ENCODE peak calls at places on chromosomes 11 and 22, in eight cellular contexts. One of them, this sample, is unnamed.

GRCh38 chr11:46410021-46410420 is 18.4 kb upstream of the CHRM4 start:
- DNase-seq in vagina: no peak
- DNase-seq in upper lobe of left lung: no peak
- DNase-seq in GM23248: no peak
- DNase-seq in CD8-positive, alpha-beta memory T cell: no peak
- DNase-seq in CD4-positive, CD25-positive, alpha-beta regulatory T cell: no peak
- DNase-seq in MM.1S: no peak
- DNase-seq in psoas muscle: no peak
- DNase-seq in this sample: no peak

GRCh38 chr11:118623291-118623655 is 15.9 kb downstream of the PHLDB1 start:
- DNase-seq in vagina: no peak
- DNase-seq in upper lobe of left lung: no peak
- DNase-seq in GM23248: peak
- DNase-seq in CD8-positive, alpha-beta memory T cell: no peak
- DNase-seq in CD4-positive, CD25-positive, alpha-beta regulatory T cell: no peak
- DNase-seq in MM.1S: no peak
- DNase-seq in psoas muscle: no peak
- DNase-seq in this sample: no peak

GRCh38 chr11:11703885-11704284 is 82.1 kb upstream of the GALNT18 start:
- DNase-seq in vagina: no peak
- DNase-seq in upper lobe of left lung: no peak
- DNase-seq in GM23248: no peak
- DNase-seq in CD8-positive, alpha-beta memory T cell: no peak
- DNase-seq in CD4-positive, CD25-positive, alpha-beta regulatory T cell: no peak
- DNase-seq in MM.1S: no peak
- DNase-seq in psoas muscle: no peak
- DNase-seq in this sample: no peak

GRCh38 chr11:57787920-57788716 is 26.5 kb downstream of the CTNND1 start:
- DNase-seq in vagina: no peak
- DNase-seq in upper lobe of left lung: no peak
- DNase-seq in GM23248: no peak
- DNase-seq in CD8-positive, alpha-beta memory T cell: no peak
- DNase-seq in CD4-positive, CD25-positive, alpha-beta regulatory T cell: no peak
- DNase-seq in MM.1S: no peak
- DNase-seq in psoas muscle: no peak
- DNase-seq in this sample: peak

GRCh38 chr11:95520765-95521542 is 268.6 kb downstream of the FAM76B start:
- DNase-seq in vagina: no peak
- DNase-seq in upper lobe of left lung: no peak
- DNase-seq in GM23248: peak
- DNase-seq in CD8-positive, alpha-beta memory T cell: no peak
- DNase-seq in CD4-positive, CD25-positive, alpha-beta regulatory T cell: no peak
- DNase-seq in MM.1S: no peak
- DNase-seq in psoas muscle: no peak
- DNase-seq in this sample: no peak

GRCh38 chr22:37270928-37271650 is 11.2 kb upstream of the CYTH4 start:
- DNase-seq in vagina: no peak
- DNase-seq in upper lobe of left lung: no peak
- DNase-seq in GM23248: peak
- DNase-seq in CD8-positive, alpha-beta memory T cell: no peak
- DNase-seq in CD4-positive, CD25-positive, alpha-beta regulatory T cell: no peak
- DNase-seq in MM.1S: no peak
- DNase-seq in psoas muscle: no peak
- DNase-seq in this sample: no peak

GRCh38 chr22:20206709-20207215 is 55.9 kb upstream of the CCDC188 start:
- DNase-seq in vagina: no peak
- DNase-seq in upper lobe of left lung: peak
- DNase-seq in GM23248: peak
- DNase-seq in CD8-positive, alpha-beta memory T cell: no peak
- DNase-seq in CD4-positive, CD25-positive, alpha-beta regulatory T cell: no peak
- DNase-seq in MM.1S: no peak
- DNase-seq in psoas muscle: no peak
- DNase-seq in this sample: peak

GRCh38 chr11:10265936-10266335 is 28.1 kb downstream of the SBF2 start:
- DNase-seq in vagina: no peak
- DNase-seq in upper lobe of left lung: no peak
- DNase-seq in GM23248: no peak
- DNase-seq in CD8-positive, alpha-beta memory T cell: no peak
- DNase-seq in CD4-positive, CD25-positive, alpha-beta regulatory T cell: no peak
- DNase-seq in MM.1S: no peak
- DNase-seq in psoas muscle: no peak
- DNase-seq in this sample: no peak

GRCh38 chr11:44648109-44648508 is 78.7 kb upstream of the TSPAN18 start:
- DNase-seq in vagina: no peak
- DNase-seq in upper lobe of left lung: no peak
- DNase-seq in GM23248: no peak
- DNase-seq in CD8-positive, alpha-beta memory T cell: no peak
- DNase-seq in CD4-positive, CD25-positive, alpha-beta regulatory T cell: no peak
- DNase-seq in MM.1S: no peak
- DNase-seq in psoas muscle: no peak
- DNase-seq in this sample: no peak

GRCh38 chr11:3170756-3171670 is 5.9 kb upstream of the OSBPL5 start:
- DNase-seq in vagina: no peak
- DNase-seq in upper lobe of left lung: peak
- DNase-seq in GM23248: no peak
- DNase-seq in CD8-positive, alpha-beta memory T cell: no peak
- DNase-seq in CD4-positive, CD25-positive, alpha-beta regulatory T cell: no peak
- DNase-seq in MM.1S: no peak
- DNase-seq in psoas muscle: no peak
- DNase-seq in this sample: peak

GRCh38 chr22:49894321-49895072 is 23.7 kb downstream of the ALG12 start:
- DNase-seq in vagina: no peak
- DNase-seq in upper lobe of left lung: no peak
- DNase-seq in GM23248: no peak
- DNase-seq in CD8-positive, alpha-beta memory T cell: no peak
- DNase-seq in CD4-positive, CD25-positive, alpha-beta regulatory T cell: no peak
- DNase-seq in MM.1S: no peak
- DNase-seq in psoas muscle: no peak
- DNase-seq in this sample: no peak

GRCh38 chr11:33089776-33090175 is 50.4 kb downstream of the TCP11L1 start:
- DNase-seq in vagina: no peak
- DNase-seq in upper lobe of left lung: no peak
- DNase-seq in GM23248: peak
- DNase-seq in CD8-positive, alpha-beta memory T cell: no peak
- DNase-seq in CD4-positive, CD25-positive, alpha-beta regulatory T cell: no peak
- DNase-seq in MM.1S: no peak
- DNase-seq in psoas muscle: no peak
- DNase-seq in this sample: no peak

GRCh38 chr11:18633256-18634139 is 644 bp downstream of the SPTY2D1 start:
- DNase-seq in vagina: no peak
- DNase-seq in upper lobe of left lung: no peak
- DNase-seq in GM23248: peak
- DNase-seq in CD8-positive, alpha-beta memory T cell: no peak
- DNase-seq in CD4-positive, CD25-positive, alpha-beta regulatory T cell: peak
- DNase-seq in MM.1S: peak
- DNase-seq in psoas muscle: peak
- DNase-seq in this sample: peak

GRCh38 chr11:6602096-6602940 is 1.1 kb downstream of the RRP8 start:
- DNase-seq in vagina: peak
- DNase-seq in upper lobe of left lung: no peak
- DNase-seq in GM23248: peak
- DNase-seq in CD8-positive, alpha-beta memory T cell: no peak
- DNase-seq in CD4-positive, CD25-positive, alpha-beta regulatory T cell: no peak
- DNase-seq in MM.1S: no peak
- DNase-seq in psoas muscle: no peak
- DNase-seq in this sample: no peak

GRCh38 chr11:45852712-45853101 is 5.4 kb downstream of the CRY2 start:
- DNase-seq in vagina: no peak
- DNase-seq in upper lobe of left lung: no peak
- DNase-seq in GM23248: peak
- DNase-seq in CD8-positive, alpha-beta memory T cell: no peak
- DNase-seq in CD4-positive, CD25-positive, alpha-beta regulatory T cell: no peak
- DNase-seq in MM.1S: peak
- DNase-seq in psoas muscle: no peak
- DNase-seq in this sample: no peak

GRCh38 chr11:100925935-100926334 is 203.7 kb downstream of the PGR start:
- DNase-seq in vagina: no peak
- DNase-seq in upper lobe of left lung: no peak
- DNase-seq in GM23248: peak
- DNase-seq in CD8-positive, alpha-beta memory T cell: no peak
- DNase-seq in CD4-positive, CD25-positive, alpha-beta regulatory T cell: no peak
- DNase-seq in MM.1S: no peak
- DNase-seq in psoas muscle: no peak
- DNase-seq in this sample: no peak

GRCh38 chr22:27868738-27869282 is 50.2 kb downstream of the PITPNB start:
- DNase-seq in vagina: no peak
- DNase-seq in upper lobe of left lung: no peak
- DNase-seq in GM23248: no peak
- DNase-seq in CD8-positive, alpha-beta memory T cell: no peak
- DNase-seq in CD4-positive, CD25-positive, alpha-beta regulatory T cell: no peak
- DNase-seq in MM.1S: no peak
- DNase-seq in psoas muscle: no peak
- DNase-seq in this sample: no peak

GRCh38 chr22:20035375-20036084 is 14.6 kb downstream of the TANGO2 start:
- DNase-seq in vagina: no peak
- DNase-seq in upper lobe of left lung: no peak
- DNase-seq in GM23248: no peak
- DNase-seq in CD8-positive, alpha-beta memory T cell: no peak
- DNase-seq in CD4-positive, CD25-positive, alpha-beta regulatory T cell: no peak
- DNase-seq in MM.1S: no peak
- DNase-seq in psoas muscle: no peak
- DNase-seq in this sample: no peak

GRCh38 chr11:18012314-18012905 is 437 bp downstream of the SERGEF start:
- DNase-seq in vagina: no peak
- DNase-seq in upper lobe of left lung: no peak
- DNase-seq in GM23248: no peak
- DNase-seq in CD8-positive, alpha-beta memory T cell: peak
- DNase-seq in CD4-positive, CD25-positive, alpha-beta regulatory T cell: peak
- DNase-seq in MM.1S: no peak
- DNase-seq in psoas muscle: peak
- DNase-seq in this sample: no peak

GRCh38 chr11:100550910-100551309 is 136.2 kb upstream of the ARHGAP42 start:
- DNase-seq in vagina: no peak
- DNase-seq in upper lobe of left lung: no peak
- DNase-seq in GM23248: no peak
- DNase-seq in CD8-positive, alpha-beta memory T cell: no peak
- DNase-seq in CD4-positive, CD25-positive, alpha-beta regulatory T cell: no peak
- DNase-seq in MM.1S: no peak
- DNase-seq in psoas muscle: no peak
- DNase-seq in this sample: no peak

GRCh38 chr11:9787260-9787659 is 123.4 kb downstream of the SWAP70 start:
- DNase-seq in vagina: no peak
- DNase-seq in upper lobe of left lung: no peak
- DNase-seq in GM23248: no peak
- DNase-seq in CD8-positive, alpha-beta memory T cell: no peak
- DNase-seq in CD4-positive, CD25-positive, alpha-beta regulatory T cell: no peak
- DNase-seq in MM.1S: no peak
- DNase-seq in psoas muscle: no peak
- DNase-seq in this sample: no peak

GRCh38 chr11:75271730-75272129 is 31.2 kb downstream of the TPBGL start:
- DNase-seq in vagina: no peak
- DNase-seq in upper lobe of left lung: no peak
- DNase-seq in GM23248: no peak
- DNase-seq in CD8-positive, alpha-beta memory T cell: no peak
- DNase-seq in CD4-positive, CD25-positive, alpha-beta regulatory T cell: no peak
- DNase-seq in MM.1S: no peak
- DNase-seq in psoas muscle: no peak
- DNase-seq in this sample: no peak
- H3K27ac ChIP-seq in vagina: no peak
- H3K27ac ChIP-seq in upper lobe of left lung: no peak
- H3K27ac ChIP-seq in GM23248: no peak
- H3K27ac ChIP-seq in CD8-positive, alpha-beta memory T cell: no peak
- H3K27ac ChIP-seq in CD4-positive, CD25-positive, alpha-beta regulatory T cell: no peak
- H3K27ac ChIP-seq in MM.1S: no peak
- H3K27ac ChIP-seq in psoas muscle: no peak
- H3K27ac ChIP-seq in this sample: no peak

DNA sequence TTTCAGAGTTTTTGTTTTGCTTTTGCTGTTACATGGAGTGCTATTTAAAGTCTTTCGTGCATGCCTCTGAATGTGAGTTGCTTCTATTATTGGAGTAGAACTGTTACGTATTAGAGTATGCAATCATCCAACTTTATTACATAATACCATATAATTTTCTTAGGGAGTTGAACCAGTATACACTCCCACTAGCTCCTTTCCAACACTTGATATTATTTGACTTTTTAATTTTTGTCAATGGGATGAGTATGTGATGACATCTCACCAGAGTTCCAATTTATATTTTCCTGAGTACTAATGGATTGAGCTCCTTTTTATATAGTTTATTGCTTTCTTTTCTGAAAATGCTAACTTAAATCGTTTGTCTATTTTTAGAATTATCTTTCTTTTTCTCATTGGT is 90.9 kb downstream of the GRAMD1B start:
- DNase-seq in vagina: no peak
- DNase-seq in upper lobe of left lung: no peak
- DNase-seq in GM23248: no peak
- DNase-seq in CD8-positive, alpha-beta memory T cell: no peak
- DNase-seq in CD4-positive, CD25-positive, alpha-beta regulatory T cell: no peak
- DNase-seq in MM.1S: no peak
- DNase-seq in psoas muscle: no peak
- DNase-seq in this sample: no peak
- H3K4me3 ChIP-seq in vagina: no peak
- H3K4me3 ChIP-seq in upper lobe of left lung: no peak
- H3K4me3 ChIP-seq in GM23248: no peak
- H3K4me3 ChIP-seq in CD8-positive, alpha-beta memory T cell: no peak
- H3K4me3 ChIP-seq in CD4-positive, CD25-positive, alpha-beta regulatory T cell: no peak
- H3K4me3 ChIP-seq in MM.1S: no peak
- H3K4me3 ChIP-seq in psoas muscle: no peak
- H3K4me3 ChIP-seq in this sample: no peak

DNA sequence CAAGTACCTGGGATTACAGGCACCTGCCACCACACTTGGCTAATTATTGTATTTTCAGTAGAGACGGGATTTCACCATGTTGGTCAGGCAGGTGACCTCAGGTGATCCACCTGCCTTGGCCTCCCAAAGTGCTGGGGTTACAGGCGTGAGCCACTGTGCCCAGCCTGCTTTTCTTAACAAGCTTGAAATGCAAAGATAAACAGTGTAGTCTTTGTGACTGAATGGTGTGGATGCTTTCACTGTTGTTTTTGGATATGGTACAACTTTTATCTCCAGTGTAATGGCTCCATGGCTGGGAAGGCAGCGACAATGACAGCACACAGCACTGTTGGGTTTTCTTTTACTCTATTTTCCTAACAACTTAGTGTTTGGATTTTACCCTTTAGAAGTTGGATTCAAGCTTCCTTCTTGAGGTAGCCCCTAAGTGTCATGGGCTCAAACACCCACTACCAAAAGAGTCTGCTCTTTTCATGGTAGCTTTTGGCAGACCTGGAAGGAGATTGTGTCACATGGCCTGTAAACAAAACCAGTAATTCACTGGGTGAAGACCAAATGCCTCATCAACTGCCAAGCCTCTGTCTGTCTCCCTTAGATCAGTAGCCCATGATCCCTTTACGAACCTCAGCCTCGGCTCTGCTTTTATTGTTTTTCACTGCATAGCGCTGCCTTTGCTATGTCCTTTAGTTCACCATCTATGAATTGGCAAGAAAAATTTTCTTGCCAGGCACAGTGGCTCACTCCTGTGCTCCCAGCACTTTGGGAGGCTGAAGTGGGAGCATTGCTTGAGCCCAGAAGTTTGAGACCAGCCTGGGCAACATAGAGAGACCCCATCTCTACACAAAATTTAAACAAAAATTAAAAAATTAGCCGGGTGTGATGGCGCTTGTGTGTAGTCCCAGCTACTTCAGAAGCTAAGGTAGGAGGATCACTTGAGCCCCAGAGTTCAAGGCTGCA is 6.4 kb downstream of the VPS51 start:
- DNase-seq in vagina: no peak
- DNase-seq in upper lobe of left lung: no peak
- DNase-seq in GM23248: no peak
- DNase-seq in CD8-positive, alpha-beta memory T cell: no peak
- DNase-seq in CD4-positive, CD25-positive, alpha-beta regulatory T cell: no peak
- DNase-seq in MM.1S: no peak
- DNase-seq in psoas muscle: no peak
- DNase-seq in this sample: no peak
- H3K27ac ChIP-seq in vagina: peak
- H3K27ac ChIP-seq in upper lobe of left lung: no peak
- H3K27ac ChIP-seq in GM23248: no peak
- H3K27ac ChIP-seq in CD8-positive, alpha-beta memory T cell: no peak
- H3K27ac ChIP-seq in CD4-positive, CD25-positive, alpha-beta regulatory T cell: no peak
- H3K27ac ChIP-seq in MM.1S: no peak
- H3K27ac ChIP-seq in psoas muscle: peak
- H3K27ac ChIP-seq in this sample: no peak

GRCh38 chr11:124751391-124751740 is 689 bp downstream of the VSIG2 start:
- DNase-seq in vagina: no peak
- DNase-seq in upper lobe of left lung: peak
- DNase-seq in GM23248: no peak
- DNase-seq in CD8-positive, alpha-beta memory T cell: no peak
- DNase-seq in CD4-positive, CD25-positive, alpha-beta regulatory T cell: no peak
- DNase-seq in MM.1S: no peak
- DNase-seq in psoas muscle: no peak
- DNase-seq in this sample: no peak
- H3K4me3 ChIP-seq in vagina: no peak
- H3K4me3 ChIP-seq in upper lobe of left lung: peak
- H3K4me3 ChIP-seq in GM23248: no peak
- H3K4me3 ChIP-seq in CD8-positive, alpha-beta memory T cell: no peak
- H3K4me3 ChIP-seq in CD4-positive, CD25-positive, alpha-beta regulatory T cell: no peak
- H3K4me3 ChIP-seq in MM.1S: no peak
- H3K4me3 ChIP-seq in psoas muscle: no peak
- H3K4me3 ChIP-seq in this sample: no peak